ENCODE peak calls at places on chromosomes 2 and 18, in seven cellular contexts. C is mesendoderm, G is H9, O is neuronal stem cell, V is mesenchymal stem cell, X is H1, R is trophoblast cell. M is an unnamed sample.

GRCh38 chr2:69915050-69915945 is at the start of gene MXD1:
- DNase-seq in O (no peak), R (no peak), X (no peak), V (peak), G (peak), C (no peak), M (no peak)

GRCh38 chr2:180662555-180662954 is 317.9 kb upstream of the UBE2E3 start:
- DNase-seq in G (no peak), O (no peak), V (no peak), X (no peak), C (no peak), R (no peak), M (no peak)

GRCh38 chr2:215696998-215697397 is 261.1 kb upstream of the FN1 start:
- DNase-seq in O (no peak), V (no peak), G (no peak), X (no peak), C (no peak), R (no peak), M (no peak)

GRCh38 chr2:240466579-240467148 is 31.2 kb downstream of the GPC1 start:
- DNase-seq in G (peak), R (no peak), X (peak), C (no peak), O (no peak), V (no peak), M (no peak)

GRCh38 chr18:13266208-13267100 is 47.9 kb downstream of the LDLRAD4 start:
- DNase-seq in V (no peak), O (no peak), G (no peak), R (peak), C (no peak), X (no peak), M (no peak)

GRCh38 chr2:42645551-42645950 is 77.1 kb downstream of the MTA3 start:
- DNase-seq in X (no peak), R (no peak), V (no peak), G (no peak), C (no peak), O (no peak), M (no peak)

GRCh38 chr2:230408244-230408842 is 7.7 kb upstream of the SP100 start:
- DNase-seq in C (no peak), V (peak), X (no peak), O (no peak), R (no peak), G (no peak), M (peak)

GRCh38 chr18:27250471-27250870 is 65.4 kb upstream of the CHST9 start:
- DNase-seq in V (no peak), C (no peak), O (no peak), G (no peak), X (no peak), R (no peak), M (no peak)

GRCh38 chr2:217610411-217610814 is 392.4 kb downstream of the TNS1 start:
- DNase-seq in X (no peak), C (no peak), V (no peak), O (no peak), R (no peak), G (no peak), M (no peak)

GRCh38 chr2:38596229-38596628 is 6.5 kb downstream of the HNRNPLL start:
- DNase-seq in V (no peak), C (no peak), O (no peak), X (no peak), G (no peak), R (no peak), M (no peak)

GRCh38 chr2:24730481-24730880 is 62.7 kb downstream of the PTRHD1 start:
- DNase-seq in O (no peak), G (no peak), X (no peak), V (peak), R (no peak), C (no peak), M (peak)

GRCh38 chr18:13548944-13549878 is 177.1 kb downstream of the FAM210A start:
- DNase-seq in V (no peak), C (no peak), X (no peak), R (no peak), G (no peak), O (no peak), M (no peak)

GRCh38 chr2:228545749-228546148 is 364.3 kb upstream of the SPHKAP start:
- DNase-seq in C (peak), G (no peak), O (no peak), X (no peak), V (no peak), R (peak), M (no peak)

GRCh38 chr2:223269386-223269785 is 217.4 kb downstream of the KCNE4 start:
- DNase-seq in R (no peak), X (no peak), O (no peak), V (no peak), G (no peak), C (no peak), M (no peak)

GRCh38 chr2:110126086-110126773 is 10.6 kb upstream of the MALL start:
- DNase-seq in V (no peak), C (no peak), O (no peak), G (no peak), X (no peak), R (no peak), M (peak)

DNA sequence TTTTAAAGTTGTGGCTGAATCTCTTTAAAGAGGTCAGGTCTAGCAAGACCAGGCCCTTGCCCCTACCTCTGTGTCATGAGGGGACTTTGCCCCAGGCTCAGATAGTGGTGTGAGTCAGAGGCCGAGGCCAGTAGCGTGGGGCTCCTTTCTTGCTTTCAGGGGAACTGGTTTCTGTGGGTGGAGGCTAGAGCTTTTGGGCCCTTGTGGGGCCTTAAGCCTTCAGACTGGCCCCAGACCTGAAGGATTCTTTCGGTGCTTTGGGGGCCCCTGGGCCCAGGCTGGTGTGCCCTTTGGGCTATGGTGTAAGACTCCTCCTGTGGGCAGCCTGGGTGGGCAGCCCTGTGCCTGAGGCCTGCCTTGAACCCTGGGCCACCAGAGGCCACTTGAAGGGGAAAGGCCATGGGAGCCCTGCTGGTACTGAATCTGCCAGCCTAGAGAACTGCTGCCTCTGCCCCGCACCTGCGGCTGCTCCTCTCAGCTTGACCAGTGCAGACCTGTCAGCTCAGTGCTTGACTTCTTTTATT is 21.2 kb downstream of the OTOF start:
- DNase-seq in C (no peak), V (peak), R (peak), X (peak), G (peak), O (no peak), M (no peak)
- H3K18ac ChIP-seq in C (no peak), V (no peak), R (peak), X (no peak), G (no peak), O (peak), M (no peak)

DNA sequence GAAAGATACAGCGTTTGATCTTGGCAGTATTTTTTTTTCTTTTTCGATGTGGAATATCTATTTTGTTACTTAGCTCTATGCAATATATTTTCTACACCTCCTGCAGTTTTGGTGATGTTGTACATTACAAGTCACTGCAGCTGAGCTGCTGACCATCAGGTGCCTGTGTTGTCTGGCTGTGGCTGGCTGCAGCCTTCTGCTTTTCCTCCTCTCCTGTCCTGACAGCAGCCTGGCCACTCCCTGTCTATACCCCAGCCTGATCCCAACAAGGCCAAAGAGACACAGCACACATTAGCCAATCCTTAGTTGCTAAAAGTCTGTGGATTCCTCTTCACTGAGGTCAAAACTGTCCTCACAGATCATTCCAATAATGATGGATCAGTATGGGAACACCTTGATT is 222.3 kb downstream of the MYT1L start:
- DNase-seq in G (no peak), X (no peak), V (no peak), O (no peak), R (no peak), C (no peak), M (no peak)
- H3K18ac ChIP-seq in G (no peak), X (no peak), V (no peak), O (no peak), R (no peak), C (no peak), M (no peak)

GRCh38 chr2:71615769-71616730 is 162.7 kb downstream of the DYSF start:
- DNase-seq in C (no peak), X (peak), V (no peak), O (no peak), R (no peak), G (peak), M (no peak)
- H3K18ac ChIP-seq in C (no peak), X (no peak), V (no peak), O (peak), R (no peak), G (no peak), M (no peak)

GRCh38 chr18:73918816-73919215 is 228.8 kb downstream of the FBXO15 start:
- DNase-seq in C (no peak), X (no peak), R (no peak), O (no peak), V (no peak), G (no peak), M (no peak)
- H3K18ac ChIP-seq in C (no peak), X (no peak), R (no peak), O (no peak), V (no peak), G (no peak), M (no peak)

M was measured in IMR-90.